ENCODE peak calls at places on chromosome 19, in seven cellular contexts. C is choroid plexus epithelial cell; U is left ventricle myocardium inferior; R is activated CD4-positive, CD25-positive, alpha-beta regulatory T cell treated with anti-CD3 and anti-CD28 coated beads, Interleukin-2, amount 50 U/mL, for 16 hours; T is transverse colon; O is CD4-positive, alpha-beta T cell; B is GF-D8. X is an unnamed sample.

GRCh38 chr19:30667227-30667626 is 295.0 kb downstream of the ZNF536 start:
- DNase-seq in C (no peak), U (no peak), R (no peak), T (no peak), O (no peak), B (no peak), X (no peak)

GRCh38 chr19:35269425-35270117 is 809 bp downstream of the USF2 start:
- DNase-seq in C (peak; percentile 84), U (peak; percentile 88), R (peak; percentile 60), T (peak; percentile 91), O (peak; percentile 73), B (peak; percentile 61), X (peak; percentile 68)

GRCh38 chr19:11942008-11942842 is 17.3 kb downstream of the ZNF700 start:
- DNase-seq in C (no peak), U (no peak), R (no peak), T (no peak), O (no peak), B (no peak), X (no peak)

GRCh38 chr19:4054471-4055208 is 12.1 kb downstream of the ZBTB7A start:
- DNase-seq in C (no peak), U (no peak), R (no peak), T (no peak), O (no peak), B (no peak), X (no peak)

GRCh38 chr19:13055213-13056051 is 47.2 kb downstream of the LYL1 start:
- DNase-seq in C (peak; percentile 89), U (peak; percentile 84), R (no peak), T (peak; percentile 54), O (no peak), B (no peak), X (no peak)

GRCh38 chr19:1027020-1027952 is 878 bp downstream of the CNN2 start:
- DNase-seq in C (no peak), U (peak; percentile 18), R (no peak), T (no peak), O (no peak), B (no peak), X (no peak)

GRCh38 chr19:32647361-32647760 is 27.6 kb downstream of the ANKRD27 start:
- DNase-seq in C (peak; percentile 13), U (no peak), R (no peak), T (no peak), O (no peak), B (no peak), X (no peak)

GRCh38 chr19:46631481-46631880 is 4.5 kb downstream of the GNG8 start:
- DNase-seq in C (peak; percentile 46), U (peak; percentile 67), R (no peak), T (no peak), O (no peak), B (no peak), X (no peak)

GRCh38 chr19:19602713-19603320 is 15.7 kb downstream of the PBX4 start:
- DNase-seq in C (no peak), U (no peak), R (no peak), T (no peak), O (no peak), B (no peak), X (no peak)

GRCh38 chr19:869245-870177 is 10.0 kb downstream of the CFD start:
- DNase-seq in C (peak; percentile 96), U (peak; percentile 66), R (no peak), T (peak; percentile 65), O (no peak), B (no peak), X (no peak)

GRCh38 chr19:42290523-42291436 is 11.2 kb upstream of the PRR19 start:
- DNase-seq in C (no peak), U (no peak), R (no peak), T (no peak), O (peak; percentile 37), B (no peak), X (peak; percentile 46)

GRCh38 chr19:32197896-32198882 is 147.2 kb upstream of the ZNF507 start:
- DNase-seq in C (no peak), U (no peak), R (no peak), T (no peak), O (no peak), B (no peak), X (no peak)

GRCh38 chr19:7618366-7618765 is 11.0 kb downstream of the XAB2 start:
- DNase-seq in C (no peak), U (no peak), R (no peak), T (no peak), O (no peak), B (no peak), X (no peak)

GRCh38 chr19:38698225-38699026 is 45.8 kb downstream of the CAPN12 start:
- DNase-seq in C (no peak), U (no peak), R (no peak), T (no peak), O (no peak), B (no peak), X (no peak)

GRCh38 chr19:38044267-38045111 is 137.5 kb downstream of the SIPA1L3 start:
- DNase-seq in C (peak; percentile 57), U (no peak), R (no peak), T (no peak), O (no peak), B (no peak), X (no peak)

GRCh38 chr19:10167459-10167858 is 27.3 kb downstream of the DNMT1 start:
- DNase-seq in C (no peak), U (no peak), R (no peak), T (peak; percentile 14), O (no peak), B (no peak), X (no peak)

GRCh38 chr19:4580021-4580901 is 20.8 kb upstream of the SEMA6B start:
- DNase-seq in C (no peak), U (no peak), R (no peak), T (no peak), O (no peak), B (no peak), X (no peak)

GRCh38 chr19:58265100-58265499 is 13.7 kb upstream of the ZNF8 start:
- DNase-seq in C (no peak), U (no peak), R (no peak), T (no peak), O (no peak), B (no peak), X (no peak)

GRCh38 chr19:35992902-35993765 is 1.9 kb upstream of the SDHAF1 start:
- DNase-seq in C (no peak), U (no peak), R (no peak), T (no peak), O (no peak), B (no peak), X (no peak)

GRCh38 chr19:23991170-23991569 is 76.5 kb downstream of the ZNF726 start:
- DNase-seq in C (peak; percentile 4), U (no peak), R (no peak), T (no peak), O (no peak), B (no peak), X (no peak)

GRCh38 chr19:7199613-7200533 is 94.3 kb downstream of the INSR start:
- DNase-seq in C (no peak), U (no peak), R (no peak), T (peak; percentile 57), O (no peak), B (no peak), X (no peak)

GRCh38 chr19:17128403-17128802 is 52.8 kb downstream of the MYO9B start:
- DNase-seq in C (no peak), U (no peak), R (no peak), T (no peak), O (no peak), B (no peak), X (no peak)

GRCh38 chr19:50796128-50796633 is 6.0 kb downstream of the ACP4 start:
- DNase-seq in C (no peak), U (no peak), R (no peak), T (no peak), O (no peak), B (no peak), X (no peak)

GRCh38 chr19:56148096-56148495 is 7.0 kb downstream of the ZNF444 start:
- DNase-seq in C (no peak), U (no peak), R (no peak), T (no peak), O (no peak), B (no peak), X (no peak)

GRCh38 chr19:57269515-57270250 is 10.6 kb upstream of the ZNF460 start:
- DNase-seq in C (peak; percentile 85), U (no peak), R (no peak), T (no peak), O (no peak), B (no peak), X (no peak)

GRCh38 chr19:47644743-47645499 is 36.0 kb downstream of the BICRA start:
- DNase-seq in C (no peak), U (no peak), R (no peak), T (no peak), O (no peak), B (no peak), X (no peak)

GRCh38 chr19:5058456-5059190 is 89.7 kb downstream of the KDM4B start:
- DNase-seq in C (no peak), U (no peak), R (no peak), T (no peak), O (no peak), B (no peak), X (no peak)

GRCh38 chr19:2394054-2394668 is 33.2 kb downstream of the TIMM13 start:
- DNase-seq in C (peak; percentile 35), U (no peak), R (no peak), T (peak; percentile 40), O (no peak), B (peak; percentile 75), X (no peak)

X was measured in T-helper 1 cell.